ENCODE peak calls at places on chromosomes 5 and 9, in seven cellular contexts. X, P, E, G, U, J and W are unnamed samples.

GRCh38 chr9:115099891-115100290 is 18.1 kb downstream of the TNC start:
- DNase-seq in P (peak), G (no peak), U (no peak), E (no peak), X (no peak), J (no peak), W (no peak)

GRCh38 chr9:3708751-3709150 is 182.9 kb upstream of the RFX3 start:
- DNase-seq in X (no peak), E (peak), J (no peak), G (no peak), P (no peak), U (peak), W (no peak)

GRCh38 chr9:114516913-114517312 is 11.6 kb upstream of the WHRN start:
- DNase-seq in X (no peak), U (no peak), E (no peak), G (peak), J (no peak), P (no peak), W (no peak)

GRCh38 chr9:38293022-38293421 is 99.5 kb upstream of the ALDH1B1 start:
- DNase-seq in J (no peak), X (no peak), U (no peak), E (no peak), P (no peak), G (no peak), W (no peak)

GRCh38 chr5:141869514-141869913 is 8.7 kb downstream of the PCDH1 start:
- DNase-seq in E (no peak), J (no peak), X (no peak), G (no peak), U (peak), P (no peak), W (no peak)

GRCh38 chr5:169161022-169161680 is 139.8 kb downstream of the SLIT3 start:
- DNase-seq in G (peak), J (no peak), E (no peak), U (no peak), P (peak), X (no peak), W (no peak)

GRCh38 chr5:79640571-79641055 is 28.4 kb downstream of the TENT2 start:
- DNase-seq in E (no peak), G (no peak), P (no peak), J (no peak), X (no peak), U (no peak), W (no peak)

GRCh38 chr5:131990716-131991115 is 20.7 kb downstream of the ACSL6 start:
- DNase-seq in G (no peak), X (no peak), E (no peak), U (no peak), J (no peak), P (no peak), W (no peak)

GRCh38 chr9:84002344-84002743 is 21.7 kb downstream of the RMI1 start:
- DNase-seq in U (no peak), G (peak), J (no peak), P (no peak), X (no peak), E (no peak), W (no peak)

GRCh38 chr9:13970018-13970417 is 343.9 kb downstream of the NFIB start:
- DNase-seq in P (no peak), U (no peak), J (no peak), G (no peak), E (no peak), X (no peak), W (no peak)

GRCh38 chr9:114889802-114890224 is 40.6 kb downstream of the TNFSF8 start:
- DNase-seq in U (no peak), J (peak), E (no peak), P (no peak), G (no peak), X (no peak), W (no peak)

GRCh38 chr9:72871685-72872084 is 81.2 kb downstream of the ALDH1A1 start:
- DNase-seq in G (peak), J (no peak), X (no peak), P (no peak), E (no peak), U (peak), W (peak)

GRCh38 chr9:70085241-70085640 is 41.6 kb downstream of the MAMDC2 start:
- DNase-seq in U (no peak), J (no peak), X (no peak), E (no peak), P (peak), G (peak), W (no peak)

GRCh38 chr5:143685416-143685815 is 126.5 kb upstream of the HMHB1 start:
- DNase-seq in P (no peak), J (no peak), G (peak), X (no peak), E (no peak), U (peak), W (no peak)

GRCh38 chr5:90529939-90530677 is 724 bp upstream of the LYSMD3 start:
- DNase-seq in P (peak), J (peak), G (peak), X (peak), E (peak), U (peak), W (peak)

GRCh38 chr9:91034521-91034920 is 232.9 kb downstream of the SYK start:
- DNase-seq in U (no peak), G (no peak), J (no peak), P (no peak), X (no peak), E (no peak), W (no peak)

GRCh38 chr5:139687656-139688055 is 39.5 kb downstream of the CXXC5 start:
- DNase-seq in U (no peak), E (no peak), P (no peak), G (no peak), X (no peak), J (no peak), W (no peak)

GRCh38 chr9:113381909-113382411 is 5.2 kb upstream of the HDHD3 start:
- DNase-seq in X (no peak), P (peak), G (no peak), U (peak), J (no peak), E (no peak), W (no peak)

GRCh38 chr5:71533614-71534013 is 53.5 kb upstream of the MCCC2 start:
- DNase-seq in X (no peak), E (no peak), J (no peak), G (peak), P (no peak), U (no peak), W (peak)

GRCh38 chr5:81409845-81410369 is 16.0 kb upstream of the ACOT12 start:
- DNase-seq in J (no peak), E (no peak), X (no peak), P (no peak), U (no peak), G (no peak), W (no peak)

GRCh38 chr9:6782981-6783380 is 25.2 kb downstream of the KDM4C start:
- DNase-seq in P (no peak), J (no peak), U (no peak), E (no peak), X (no peak), G (no peak), W (no peak)

GRCh38 chr5:74275204-74275992 is 365.1 kb downstream of the ENC1 start:
- DNase-seq in X (no peak), E (no peak), U (no peak), G (peak), J (no peak), P (no peak), W (no peak)

GRCh38 chr9:3337515-3337914 is 188.3 kb downstream of the RFX3 start:
- DNase-seq in G (peak), J (peak), E (no peak), X (no peak), P (peak), U (peak), W (peak)

GRCh38 chr5:5141625-5142527 is 1.7 kb downstream of the ADAMTS16 start:
- DNase-seq in G (peak), J (peak), P (no peak), U (peak), E (peak), X (peak), W (peak)

GRCh38 chr5:149666212-149666852 is 63.8 kb upstream of the PPARGC1B start:
- DNase-seq in P (no peak), U (no peak), J (no peak), E (no peak), G (peak), X (no peak), W (no peak)

GRCh38 chr9:69324549-69325401 is at the start of gene ENTREP1:
- DNase-seq in E (peak), X (no peak), G (peak), P (peak), U (peak), J (no peak), W (peak)

GRCh38 chr9:37144762-37145161 is 24.4 kb downstream of the ZCCHC7 start:
- DNase-seq in J (no peak), X (no peak), E (no peak), G (peak), U (no peak), P (no peak), W (no peak)

GRCh38 chr5:84384604-84385575 is at the start of gene EDIL3:
- DNase-seq in X (no peak), G (peak), P (peak), U (peak), J (no peak), E (peak), W (no peak)

GRCh38 chr9:19682416-19682815 is 106.4 kb downstream of the SLC24A2 start:
- DNase-seq in G (no peak), J (no peak), P (no peak), U (no peak), E (no peak), X (no peak), W (no peak)

GRCh38 chr9:134595014-134595413 is 46.6 kb upstream of the COL5A1 start:
- DNase-seq in U (no peak), G (no peak), P (no peak), X (no peak), E (no peak), J (no peak), W (no peak)

GRCh38 chr9:90965911-90966290 is 164.3 kb downstream of the SYK start:
- DNase-seq in G (no peak), X (no peak), P (no peak), U (no peak), J (no peak), E (no peak), W (no peak)